ENCODE peak calls at places on chromosomes 2 and 18, in seven cellular contexts. O, U, J, D, W, S and N are unnamed samples.
A peak's percentile ranks its signal among the peaks of the same experiment; 100 is the strongest.

GRCh38 chr2:8548065-8548870 is 133.6 kb upstream of the ID2 start:
- DNase-seq in O (no peak), U (no peak), J (no peak), D (no peak), W (no peak), S (peak; percentile 49), N (no peak)

GRCh38 chr18:74453011-74453571 is 4.0 kb downstream of the DIPK1C start:
- DNase-seq in O (no peak), U (no peak), J (no peak), D (no peak), W (no peak), S (no peak), N (no peak)

GRCh38 chr2:171958475-171958874 is 36.2 kb downstream of the HAT1 start:
- DNase-seq in O (no peak), U (no peak), J (no peak), D (no peak), W (no peak), S (no peak), N (no peak)

GRCh38 chr2:121746071-121746578 is 9.3 kb upstream of the TSN start:
- DNase-seq in O (no peak), U (no peak), J (no peak), D (no peak), W (no peak), S (no peak), N (no peak)

GRCh38 chr2:232927041-232927792 is 57.2 kb downstream of the SNORC start:
- DNase-seq in O (no peak), U (no peak), J (no peak), D (no peak), W (no peak), S (no peak), N (no peak)

GRCh38 chr2:4992226-4992625 is 700.0 kb upstream of the SOX11 start:
- DNase-seq in O (no peak), U (no peak), J (no peak), D (no peak), W (no peak), S (no peak), N (no peak)

GRCh38 chr18:78939105-78939504 is 40.5 kb upstream of the SALL3 start:
- DNase-seq in O (no peak), U (no peak), J (no peak), D (no peak), W (no peak), S (no peak), N (no peak)

GRCh38 chr18:2104620-2105462 is 466.5 kb downstream of the METTL4 start:
- DNase-seq in O (peak; percentile 11), U (no peak), J (peak; percentile 20), D (no peak), W (peak; percentile 61), S (no peak), N (no peak)

GRCh38 chr2:65311596-65311995 is 84.0 kb downstream of the ACTR2 start:
- DNase-seq in O (no peak), U (no peak), J (no peak), D (no peak), W (no peak), S (no peak), N (no peak)

GRCh38 chr2:55204536-55204935 is 27.6 kb downstream of the CLHC1 start:
- DNase-seq in O (no peak), U (no peak), J (no peak), D (no peak), W (no peak), S (no peak), N (no peak)

GRCh38 chr2:223720367-223720766 is 117.0 kb downstream of the AP1S3 start:
- DNase-seq in O (no peak), U (no peak), J (no peak), D (no peak), W (no peak), S (no peak), N (no peak)

GRCh38 chr2:63764630-63765029 is 77.1 kb upstream of the UGP2 start:
- DNase-seq in O (no peak), U (no peak), J (no peak), D (no peak), W (no peak), S (no peak), N (no peak)

GRCh38 chr2:239093956-239094355 is 246.1 kb downstream of the TWIST2 start:
- DNase-seq in O (no peak), U (no peak), J (no peak), D (no peak), W (no peak), S (no peak), N (no peak)

GRCh38 chr2:176648691-176649297 is 379.6 kb downstream of the MTX2 start:
- DNase-seq in O (no peak), U (no peak), J (no peak), D (no peak), W (no peak), S (no peak), N (no peak)

GRCh38 chr18:77096936-77097886 is 35.4 kb downstream of the MBP start:
- DNase-seq in O (no peak), U (no peak), J (no peak), D (no peak), W (no peak), S (no peak), N (no peak)

GRCh38 chr2:211996857-211997256 is 541.7 kb downstream of the ERBB4 start:
- DNase-seq in O (no peak), U (no peak), J (no peak), D (no peak), W (no peak), S (no peak), N (no peak)

GRCh38 chr2:29191817-29192216 is 76.6 kb downstream of the CLIP4 start:
- DNase-seq in O (no peak), U (no peak), J (no peak), D (no peak), W (no peak), S (no peak), N (no peak)

GRCh38 chr2:12513339-12513738 is 203.4 kb upstream of the TRIB2 start:
- DNase-seq in O (no peak), U (no peak), J (no peak), D (no peak), W (no peak), S (no peak), N (no peak)

GRCh38 chr2:203714112-203714511 is 7.7 kb downstream of the CD28 start:
- DNase-seq in O (no peak), U (no peak), J (no peak), D (no peak), W (peak; percentile 74), S (no peak), N (no peak)

GRCh38 chr2:47208852-47209606 is 53.9 kb upstream of the STPG4 start:
- DNase-seq in O (no peak), U (no peak), J (no peak), D (no peak), W (peak; percentile 71), S (no peak), N (no peak)

GRCh38 chr2:53103661-53104060 is 663.9 kb upstream of the CHAC2 start:
- DNase-seq in O (no peak), U (no peak), J (no peak), D (no peak), W (no peak), S (no peak), N (no peak)

GRCh38 chr2:43383533-43383932 is 157.1 kb upstream of the ZFP36L2 start:
- DNase-seq in O (no peak), U (no peak), J (no peak), D (no peak), W (no peak), S (no peak), N (no peak)

GRCh38 chr2:3203497-3204019 is 174.1 kb downstream of the EIPR1 start:
- DNase-seq in O (no peak), U (no peak), J (no peak), D (no peak), W (no peak), S (no peak), N (no peak)

GRCh38 chr2:239130041-239130440 is 270.8 kb downstream of the HDAC4 start:
- DNase-seq in O (no peak), U (no peak), J (no peak), D (no peak), W (no peak), S (no peak), N (no peak)

GRCh38 chr2:198312621-198313483 is 508.5 kb downstream of the PLCL1 start:
- DNase-seq in O (no peak), U (no peak), J (no peak), D (no peak), W (no peak), S (no peak), N (no peak)

GRCh38 chr2:119823734-119824334 is 64.1 kb downstream of the PTPN4 start:
- DNase-seq in O (peak; percentile 10), U (no peak), J (no peak), D (no peak), W (peak; percentile 24), S (peak; percentile 73), N (no peak)